ENCODE peak calls at places on chromosomes 2 and 18, in ten cellular contexts. H, G, E, Q, U, L, N, C, R and J are unnamed samples.

GRCh38 chr2:48736251-48736650 is 19.3 kb downstream of the LHCGR start:
- DNase-seq in H (no peak), G (no peak), E (no peak), Q (no peak), U (no peak), L (no peak), N (no peak), C (no peak), R (no peak), J (no peak)

GRCh38 chr2:232628466-232629200 is 4.8 kb upstream of the EFHD1 start:
- DNase-seq in H (no peak), G (peak), E (no peak), Q (no peak), U (no peak), L (no peak), N (no peak), C (no peak), R (peak), J (no peak)

GRCh38 chr18:73331212-73331772 is 463.5 kb upstream of the NETO1 start:
- DNase-seq in H (no peak), G (no peak), E (no peak), Q (no peak), U (no peak), L (no peak), N (no peak), C (no peak), R (peak), J (no peak)

GRCh38 chr2:198141726-198142125 is 337.3 kb downstream of the PLCL1 start:
- DNase-seq in H (no peak), G (no peak), E (no peak), Q (no peak), U (no peak), L (no peak), N (no peak), C (no peak), R (no peak), J (no peak)

GRCh38 chr18:44801796-44802195 is 121.1 kb downstream of the SETBP1 start:
- DNase-seq in H (no peak), G (no peak), E (no peak), Q (no peak), U (no peak), L (no peak), N (no peak), C (no peak), R (no peak), J (no peak)

GRCh38 chr2:216632952-216633615 is at the start of gene IGFBP2:
- DNase-seq in H (no peak), G (no peak), E (peak), Q (peak), U (peak), L (peak), N (peak), C (no peak), R (peak), J (peak)

GRCh38 chr2:227407601-227408089 is 19.9 kb upstream of the SCYGR1 start:
- DNase-seq in H (no peak), G (no peak), E (peak), Q (no peak), U (no peak), L (no peak), N (no peak), C (no peak), R (no peak), J (no peak)

GRCh38 chr18:45280486-45281263 is 334.6 kb upstream of the SLC14A2 start:
- DNase-seq in H (no peak), G (no peak), E (no peak), Q (no peak), U (no peak), L (no peak), N (no peak), C (no peak), R (no peak), J (no peak)

GRCh38 chr2:96906719-96907404 is 37.0 kb upstream of the SEMA4C start:
- DNase-seq in H (no peak), G (no peak), E (no peak), Q (no peak), U (no peak), L (peak), N (no peak), C (no peak), R (peak), J (peak)

GRCh38 chr2:74756356-74756890 is 77.5 kb upstream of the HK2 start:
- DNase-seq in H (no peak), G (no peak), E (no peak), Q (no peak), U (no peak), L (no peak), N (no peak), C (no peak), R (no peak), J (no peak)

GRCh38 chr2:196431957-196432356 is 207.6 kb upstream of the CCDC150 start:
- DNase-seq in H (no peak), G (no peak), E (peak), Q (peak), U (no peak), L (no peak), N (no peak), C (no peak), R (peak), J (peak)

GRCh38 chr18:13136689-13137040 is 81.9 kb upstream of the LDLRAD4 start:
- DNase-seq in H (peak), G (no peak), E (peak), Q (peak), U (no peak), L (peak), N (no peak), C (no peak), R (peak), J (peak)

GRCh38 chr2:186771395-186771794 is 77.5 kb downstream of the FAM171B start:
- DNase-seq in H (no peak), G (no peak), E (peak), Q (no peak), U (no peak), L (no peak), N (no peak), C (no peak), R (no peak), J (no peak)

GRCh38 chr18:49751427-49752094 is 61.8 kb downstream of the ACAA2 start:
- DNase-seq in H (no peak), G (no peak), E (no peak), Q (no peak), U (no peak), L (no peak), N (no peak), C (peak), R (no peak), J (no peak)

GRCh38 chr18:31819106-31819924 is 58.6 kb upstream of the SLC25A52 start:
- DNase-seq in H (no peak), G (no peak), E (peak), Q (peak), U (peak), L (peak), N (no peak), C (peak), R (peak), J (peak)